ENCODE peak calls at places on chromosomes 5 and 9, in nine cellular contexts. One of them, this sample, is unnamed.

GRCh38 chr9:85716031-85716877 is 25.5 kb downstream of the AGTPBP1 start:
- DNase-seq in sigmoid colon: no peak
- DNase-seq in stomach: no peak
- DNase-seq in uterus: no peak
- DNase-seq in IMR-90: no peak
- DNase-seq in spleen: no peak
- DNase-seq in GM23338: peak; percentile 78
- DNase-seq in ovary: no peak
- DNase-seq in adrenal gland: no peak
- DNase-seq in this sample: no peak

GRCh38 chr5:178422400-178422775 is 167.8 kb downstream of the COL23A1 start:
- DNase-seq in spleen: no peak
- DNase-seq in adrenal gland: no peak
- DNase-seq in stomach: no peak
- DNase-seq in ovary: no peak
- DNase-seq in IMR-90: no peak
- DNase-seq in uterus: no peak
- DNase-seq in GM23338: no peak
- DNase-seq in sigmoid colon: no peak
- DNase-seq in this sample: peak; percentile 38

GRCh38 chr5:133475986-133476385 is 136.4 kb downstream of the FSTL4 start:
- DNase-seq in spleen: no peak
- DNase-seq in ovary: no peak
- DNase-seq in uterus: no peak
- DNase-seq in sigmoid colon: no peak
- DNase-seq in GM23338: no peak
- DNase-seq in stomach: no peak
- DNase-seq in adrenal gland: no peak
- DNase-seq in IMR-90: no peak
- DNase-seq in this sample: no peak

GRCh38 chr9:78559449-78559885 is 262.5 kb downstream of the PSAT1 start:
- DNase-seq in sigmoid colon: no peak
- DNase-seq in ovary: no peak
- DNase-seq in stomach: no peak
- DNase-seq in uterus: no peak
- DNase-seq in adrenal gland: no peak
- DNase-seq in spleen: no peak
- DNase-seq in IMR-90: peak; percentile 91
- DNase-seq in GM23338: no peak
- DNase-seq in this sample: no peak

GRCh38 chr5:107670028-107670926 is 460 bp downstream of the EFNA5 start:
- DNase-seq in spleen: peak; percentile 71
- DNase-seq in uterus: no peak
- DNase-seq in adrenal gland: no peak
- DNase-seq in stomach: peak; percentile 50
- DNase-seq in IMR-90: peak; percentile 2
- DNase-seq in GM23338: peak; percentile 71
- DNase-seq in sigmoid colon: peak; percentile 71
- DNase-seq in ovary: peak; percentile 27
- DNase-seq in this sample: no peak

GRCh38 chr5:126369995-126370731 is 53.0 kb upstream of the GRAMD2B start:
- DNase-seq in GM23338: peak; percentile 45
- DNase-seq in uterus: no peak
- DNase-seq in spleen: no peak
- DNase-seq in sigmoid colon: no peak
- DNase-seq in stomach: no peak
- DNase-seq in ovary: no peak
- DNase-seq in IMR-90: peak; percentile 23
- DNase-seq in adrenal gland: no peak
- DNase-seq in this sample: no peak

GRCh38 chr5:178471666-178472065 is 118.5 kb downstream of the COL23A1 start:
- DNase-seq in IMR-90: no peak
- DNase-seq in sigmoid colon: no peak
- DNase-seq in GM23338: no peak
- DNase-seq in stomach: no peak
- DNase-seq in uterus: no peak
- DNase-seq in spleen: no peak
- DNase-seq in adrenal gland: no peak
- DNase-seq in ovary: no peak
- DNase-seq in this sample: no peak

GRCh38 chr9:116504081-116504480 is 183.0 kb upstream of the TRIM32 start:
- DNase-seq in uterus: no peak
- DNase-seq in GM23338: no peak
- DNase-seq in sigmoid colon: no peak
- DNase-seq in stomach: no peak
- DNase-seq in ovary: no peak
- DNase-seq in adrenal gland: no peak
- DNase-seq in spleen: no peak
- DNase-seq in IMR-90: no peak
- DNase-seq in this sample: no peak

GRCh38 chr9:6551126-6551525 is 94.4 kb downstream of the GLDC start:
- DNase-seq in uterus: no peak
- DNase-seq in IMR-90: no peak
- DNase-seq in ovary: no peak
- DNase-seq in adrenal gland: no peak
- DNase-seq in sigmoid colon: no peak
- DNase-seq in spleen: no peak
- DNase-seq in GM23338: no peak
- DNase-seq in stomach: no peak
- DNase-seq in this sample: no peak

GRCh38 chr9:9997585-9997984 is 615.2 kb downstream of the PTPRD start:
- DNase-seq in GM23338: peak; percentile 56
- DNase-seq in ovary: no peak
- DNase-seq in adrenal gland: no peak
- DNase-seq in sigmoid colon: no peak
- DNase-seq in IMR-90: no peak
- DNase-seq in spleen: no peak
- DNase-seq in uterus: no peak
- DNase-seq in stomach: no peak
- DNase-seq in this sample: no peak

GRCh38 chr9:36207546-36208012 is 16.9 kb downstream of the CLTA start:
- DNase-seq in ovary: no peak
- DNase-seq in sigmoid colon: no peak
- DNase-seq in spleen: no peak
- DNase-seq in IMR-90: peak; percentile 63
- DNase-seq in GM23338: no peak
- DNase-seq in uterus: no peak
- DNase-seq in stomach: no peak
- DNase-seq in adrenal gland: no peak
- DNase-seq in this sample: no peak

GRCh38 chr9:22446950-22447606 is 454 bp downstream of the DMRTA1 start:
- DNase-seq in ovary: no peak
- DNase-seq in adrenal gland: no peak
- DNase-seq in spleen: peak; percentile 87
- DNase-seq in stomach: peak; percentile 69
- DNase-seq in GM23338: peak; percentile 82
- DNase-seq in IMR-90: peak; percentile 20
- DNase-seq in uterus: peak; percentile 40
- DNase-seq in sigmoid colon: peak; percentile 72
- DNase-seq in this sample: no peak

GRCh38 chr9:73743826-73744225 is 592.2 kb downstream of the ANXA1 start:
- DNase-seq in sigmoid colon: no peak
- DNase-seq in adrenal gland: no peak
- DNase-seq in ovary: no peak
- DNase-seq in stomach: no peak
- DNase-seq in uterus: no peak
- DNase-seq in spleen: no peak
- DNase-seq in IMR-90: no peak
- DNase-seq in GM23338: no peak
- DNase-seq in this sample: no peak

GRCh38 chr9:133887540-133888047 is 104.5 kb downstream of the VAV2 start:
- DNase-seq in uterus: no peak
- DNase-seq in spleen: no peak
- DNase-seq in stomach: no peak
- DNase-seq in IMR-90: no peak
- DNase-seq in GM23338: no peak
- DNase-seq in adrenal gland: no peak
- DNase-seq in sigmoid colon: no peak
- DNase-seq in ovary: no peak
- DNase-seq in this sample: no peak

GRCh38 chr5:98769006-98769255 is 4.5 kb upstream of the RGMB start:
- DNase-seq in stomach: peak; percentile 57
- DNase-seq in GM23338: no peak
- DNase-seq in ovary: peak; percentile 70
- DNase-seq in IMR-90: no peak
- DNase-seq in adrenal gland: peak; percentile 42
- DNase-seq in uterus: no peak
- DNase-seq in sigmoid colon: no peak
- DNase-seq in spleen: peak; percentile 80
- DNase-seq in this sample: no peak

GRCh38 chr5:125829349-125829748 is 593.9 kb upstream of the GRAMD2B start:
- DNase-seq in ovary: no peak
- DNase-seq in GM23338: no peak
- DNase-seq in IMR-90: no peak
- DNase-seq in uterus: no peak
- DNase-seq in stomach: no peak
- DNase-seq in adrenal gland: no peak
- DNase-seq in spleen: no peak
- DNase-seq in sigmoid colon: no peak
- DNase-seq in this sample: no peak

GRCh38 chr5:129743541-129744187 is 4.2 kb upstream of the MINAR2 start:
- DNase-seq in stomach: no peak
- DNase-seq in uterus: no peak
- DNase-seq in sigmoid colon: no peak
- DNase-seq in ovary: no peak
- DNase-seq in IMR-90: no peak
- DNase-seq in GM23338: no peak
- DNase-seq in adrenal gland: no peak
- DNase-seq in spleen: no peak
- DNase-seq in this sample: no peak

GRCh38 chr5:39526914-39527477 is 102.2 kb upstream of the DAB2 start:
- DNase-seq in uterus: no peak
- DNase-seq in spleen: no peak
- DNase-seq in sigmoid colon: no peak
- DNase-seq in stomach: no peak
- DNase-seq in GM23338: peak; percentile 53
- DNase-seq in adrenal gland: peak; percentile 33
- DNase-seq in IMR-90: no peak
- DNase-seq in ovary: no peak
- DNase-seq in this sample: no peak

GRCh38 chr9:2723666-2724065 is 6.4 kb downstream of the KCNV2 start:
- DNase-seq in stomach: no peak
- DNase-seq in adrenal gland: no peak
- DNase-seq in GM23338: no peak
- DNase-seq in sigmoid colon: no peak
- DNase-seq in ovary: no peak
- DNase-seq in uterus: no peak
- DNase-seq in spleen: no peak
- DNase-seq in IMR-90: no peak
- DNase-seq in this sample: no peak

GRCh38 chr5:115343855-115344254 is 47.4 kb upstream of the CCDC112 start:
- DNase-seq in stomach: no peak
- DNase-seq in sigmoid colon: no peak
- DNase-seq in spleen: no peak
- DNase-seq in uterus: no peak
- DNase-seq in IMR-90: peak; percentile 84
- DNase-seq in adrenal gland: no peak
- DNase-seq in ovary: no peak
- DNase-seq in GM23338: no peak
- DNase-seq in this sample: no peak
- H3K4me3 ChIP-seq in stomach: no peak overlapping the region
- H3K4me3 ChIP-seq in sigmoid colon: no peak overlapping the region
- H3K4me3 ChIP-seq in spleen: no peak overlapping the region
- H3K4me3 ChIP-seq in uterus: no peak overlapping the region
- H3K4me3 ChIP-seq in IMR-90: no peak overlapping the region
- H3K4me3 ChIP-seq in adrenal gland: no peak overlapping the region
- H3K4me3 ChIP-seq in ovary: no peak overlapping the region
- H3K4me3 ChIP-seq in GM23338: no peak overlapping the region
- H3K4me3 ChIP-seq in this sample: no peak overlapping the region

GRCh38 chr5:61366841-61367240 is 34.8 kb downstream of the ZSWIM6 start:
- DNase-seq in spleen: no peak
- DNase-seq in ovary: no peak
- DNase-seq in stomach: no peak
- DNase-seq in GM23338: no peak
- DNase-seq in sigmoid colon: no peak
- DNase-seq in IMR-90: no peak
- DNase-seq in adrenal gland: no peak
- DNase-seq in uterus: no peak
- DNase-seq in this sample: no peak
- H3K27ac ChIP-seq in spleen: no peak overlapping the region
- H3K27ac ChIP-seq in ovary: no peak overlapping the region
- H3K27ac ChIP-seq in stomach: no peak overlapping the region
- H3K27ac ChIP-seq in GM23338: no peak overlapping the region
- H3K27ac ChIP-seq in sigmoid colon: no peak overlapping the region
- H3K27ac ChIP-seq in IMR-90: no peak overlapping the region
- H3K27ac ChIP-seq in adrenal gland: no peak overlapping the region
- H3K27ac ChIP-seq in uterus: no peak overlapping the region
- H3K27ac ChIP-seq in this sample: no peak overlapping the region

GRCh38 chr5:147939431-147940114 is 33.2 kb upstream of the C5orf46 start:
- DNase-seq in sigmoid colon: no peak
- DNase-seq in spleen: no peak
- DNase-seq in ovary: no peak
- DNase-seq in GM23338: no peak
- DNase-seq in adrenal gland: no peak
- DNase-seq in uterus: no peak
- DNase-seq in stomach: no peak
- DNase-seq in IMR-90: no peak
- DNase-seq in this sample: no peak

GRCh38 chr5:147930759-147931158 is 24.4 kb upstream of the C5orf46 start:
- DNase-seq in IMR-90: no peak
- DNase-seq in ovary: no peak
- DNase-seq in stomach: no peak
- DNase-seq in GM23338: no peak
- DNase-seq in uterus: no peak
- DNase-seq in adrenal gland: no peak
- DNase-seq in sigmoid colon: no peak
- DNase-seq in spleen: no peak
- DNase-seq in this sample: no peak

DNA sequence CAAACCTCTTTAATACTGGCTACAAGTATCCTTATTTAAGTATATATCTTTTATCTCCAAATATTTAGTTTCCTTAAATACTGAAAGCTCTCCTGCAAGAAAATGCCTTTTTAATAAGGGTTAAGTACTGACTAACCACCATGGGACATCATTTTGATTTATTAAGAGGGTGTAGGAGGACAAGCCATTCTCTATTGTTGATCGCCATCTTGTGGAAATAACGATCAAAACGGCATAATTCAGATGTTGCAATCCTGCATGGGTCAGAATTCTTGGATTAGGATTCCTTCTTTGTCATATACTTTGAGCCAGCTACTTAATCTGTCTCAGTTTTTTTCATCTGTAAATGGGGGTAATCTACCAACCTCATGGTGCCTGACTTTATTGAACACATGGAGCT is 28.7 kb upstream of the C5orf46 start:
- DNase-seq in spleen: no peak
- DNase-seq in adrenal gland: no peak
- DNase-seq in sigmoid colon: no peak
- DNase-seq in GM23338: peak; percentile 82
- DNase-seq in IMR-90: peak; percentile 62
- DNase-seq in uterus: no peak
- DNase-seq in ovary: no peak
- DNase-seq in stomach: no peak
- DNase-seq in this sample: no peak
- TF ChIP-seq CTCF in spleen: no peak
- TF ChIP-seq CTCF in adrenal gland: peak; percentile 53
- TF ChIP-seq CTCF in sigmoid colon: peak; percentile 33
- TF ChIP-seq CTCF in GM23338: peak; percentile 79
- TF ChIP-seq CTCF in IMR-90: peak; percentile 53
- TF ChIP-seq CTCF in uterus: no peak
- TF ChIP-seq CTCF in ovary: no peak
- TF ChIP-seq CTCF in stomach: no peak
- TF ChIP-seq CTCF in this sample: peak; percentile 64

GRCh38 chr5:143791848-143792701 is 19.9 kb upstream of the HMHB1 start:
- DNase-seq in spleen: no peak
- DNase-seq in IMR-90: no peak
- DNase-seq in GM23338: no peak
- DNase-seq in sigmoid colon: no peak
- DNase-seq in uterus: no peak
- DNase-seq in ovary: no peak
- DNase-seq in stomach: no peak
- DNase-seq in adrenal gland: no peak
- DNase-seq in this sample: no peak
- H3K4me3 ChIP-seq in spleen: no peak overlapping the region
- H3K4me3 ChIP-seq in IMR-90: no peak overlapping the region
- H3K4me3 ChIP-seq in GM23338: no peak overlapping the region
- H3K4me3 ChIP-seq in sigmoid colon: no peak overlapping the region
- H3K4me3 ChIP-seq in uterus: no peak overlapping the region
- H3K4me3 ChIP-seq in ovary: no peak overlapping the region
- H3K4me3 ChIP-seq in stomach: no peak overlapping the region
- H3K4me3 ChIP-seq in adrenal gland: no peak overlapping the region
- H3K4me3 ChIP-seq in this sample: no peak overlapping the region